ENCODE peak calls at places on chromosomes 13 and 19, in four cellular contexts. G is HepG2, P is caudate nucleus, X is K562. D is an unnamed sample.
A peak's percentile ranks its signal among the peaks of the same experiment; 100 is the strongest.

GRCh38 chr13:93689333-93689732 is 462.7 kb downstream of the GPC6 start:
- DNase-seq in P (no peak), G (no peak), X (no peak), D (no peak)

GRCh38 chr19:18612772-18613588 is at the start of gene TMEM59L:
- DNase-seq in P (peak; percentile 62), X (no peak), G (no peak), D (no peak)

GRCh38 chr13:80337011-80337688 is 3.8 kb downstream of the SPRY2 start:
- DNase-seq in P (no peak), X (no peak), G (no peak), D (peak; percentile 33)

GRCh38 chr13:87954116-87954515 is 282.9 kb downstream of the SLITRK5 start:
- DNase-seq in X (no peak), G (no peak), P (no peak), D (no peak)

GRCh38 chr19:9789066-9789465 is 20.5 kb upstream of the ZNF846 start:
- DNase-seq in G (no peak), P (no peak), X (peak; percentile 21), D (no peak)

GRCh38 chr13:65971541-65971940 is 1258.6 kb downstream of the PCDH9 start:
- DNase-seq in X (no peak), P (no peak), G (no peak), D (no peak)

GRCh38 chr13:40152145-40152544 is 496.7 kb downstream of the COG6 start:
- DNase-seq in P (no peak), G (no peak), X (peak; percentile 6), D (no peak)

GRCh38 chr13:52969373-52969772 is 59.2 kb upstream of the OLFM4 start:
- DNase-seq in P (no peak), X (no peak), G (no peak), D (peak; percentile 61)

GRCh38 chr13:76822691-76823267 is 63.4 kb downstream of the KCTD12 start:
- DNase-seq in P (no peak), X (no peak), G (no peak), D (no peak)

GRCh38 chr19:12159773-12160414 is 3.0 kb upstream of the ZNF136 start:
- DNase-seq in X (peak; percentile 31), G (no peak), P (no peak), D (peak; percentile 22)

GRCh38 chr19:33621811-33622504 is at the start of gene CHST8:
- DNase-seq in P (no peak), G (no peak), X (peak; percentile 62), D (peak; percentile 84)

GRCh38 chr19:47503823-47504145 is 11.1 kb downstream of the NAPA start:
- DNase-seq in P (no peak), X (no peak), G (no peak), D (no peak)

GRCh38 chr19:13172335-13173128 is 22.3 kb downstream of the IER2 start:
- DNase-seq in X (peak; percentile 67), G (no peak), P (no peak), D (peak; percentile 97)

GRCh38 chr19:10107254-10107653 is 1.1 kb downstream of the PPAN start:
- DNase-seq in P (no peak), G (no peak), X (no peak), D (no peak)

GRCh38 chr13:112658807-112659206 is 31.0 kb upstream of the ATP11A start:
- DNase-seq in X (no peak), P (no peak), G (no peak), D (no peak)

GRCh38 chr19:14091885-14092462 is 1.4 kb upstream of the SAMD1 start:
- DNase-seq in G (no peak), P (no peak), X (peak; percentile 56), D (peak; percentile 67)

GRCh38 chr19:45306040-45306439 is 16.6 kb downstream of the CKM start:
- DNase-seq in P (no peak), G (no peak), X (no peak), D (peak; percentile 53)

GRCh38 chr19:44530777-44531176 is 1.3 kb upstream of the CEACAM20 start:
- DNase-seq in P (no peak), X (no peak), G (no peak), D (no peak)

GRCh38 chr19:4378886-4379285 is 21.5 kb downstream of the SH3GL1 start:
- DNase-seq in G (no peak), P (no peak), X (no peak), D (no peak)

GRCh38 chr13:108220042-108220441 is 1.9 kb downstream of the ABHD13 start:
- DNase-seq in P (no peak), G (peak; percentile 9), X (no peak), D (no peak)

GRCh38 chr19:47723573-47723923 is 10.3 kb downstream of the EHD2 start:
- DNase-seq in P (no peak), G (peak; percentile 63), X (no peak), D (peak; percentile 57)

GRCh38 chr13:66410314-66410713 is 819.8 kb downstream of the PCDH9 start:
- DNase-seq in P (no peak), G (no peak), X (no peak), D (no peak)

GRCh38 chr13:32205426-32206096 is 109.6 kb downstream of the ZAR1L start:
- DNase-seq in P (no peak), X (no peak), G (no peak), D (peak; percentile 58)

GRCh38 chr13:30908416-30908980 is 2.4 kb downstream of the MEDAG start:
- DNase-seq in X (no peak), G (no peak), P (no peak), D (peak; percentile 53)

GRCh38 chr19:31023038-31023437 is 326.2 kb downstream of the TSHZ3 start:
- DNase-seq in G (no peak), X (no peak), P (no peak), D (no peak)

GRCh38 chr19:42113641-42114348 is 18.5 kb downstream of the POU2F2 start:
- DNase-seq in P (no peak), G (peak; percentile 33), X (no peak), D (peak; percentile 69)

GRCh38 chr19:11380653-11381534 is 3.2 kb downstream of the EPOR start:
- DNase-seq in X (peak; percentile 61), P (peak; percentile 91), G (peak; percentile 98), D (peak; percentile 96)

GRCh38 chr19:37778613-37779138 is 710 bp downstream of the ZNF573 start:
- DNase-seq in P (no peak), G (peak; percentile 18), X (peak; percentile 19), D (peak; percentile 24)

GRCh38 chr13:40139896-40140520 is 484.5 kb downstream of the COG6 start:
- DNase-seq in P (no peak), G (no peak), X (no peak), D (no peak)

GRCh38 chr19:34482380-34483250 is 1.1 kb downstream of the WTIP start:
- DNase-seq in G (no peak), X (no peak), P (no peak), D (peak; percentile 50)

GRCh38 chr13:52414963-52415362 is 9.0 kb upstream of the THSD1 start:
- DNase-seq in X (no peak), G (no peak), P (no peak), D (no peak)

GRCh38 chr19:39390460-39390758 is 497 bp downstream of the PAF1 start:
- DNase-seq in P (no peak), X (no peak), G (no peak), D (no peak)

GRCh38 chr13:27449081-27449603 is 1.2 kb downstream of the MTIF3 start:
- DNase-seq in G (no peak), X (no peak), P (no peak), D (peak; percentile 43)

GRCh38 chr19:48926909-48927308 is 6.6 kb upstream of the DHDH start:
- DNase-seq in G (no peak), X (peak; percentile 62), P (peak; percentile 42), D (no peak)

GRCh38 chr13:74093691-74094090 is 40.5 kb downstream of the KLF12 start:
- DNase-seq in P (no peak), X (no peak), G (no peak), D (no peak)

GRCh38 chr19:11005521-11005920 is 44.7 kb downstream of the SMARCA4 start:
- DNase-seq in G (no peak), X (no peak), P (no peak), D (no peak)

GRCh38 chr13:51807041-51807440 is 3.1 kb upstream of the DHRS12 start:
- DNase-seq in G (no peak), P (no peak), X (no peak), D (no peak)

GRCh38 chr13:26502826-26503225 is 54.7 kb upstream of the WASF3 start:
- DNase-seq in G (no peak), P (no peak), X (no peak), D (no peak)

GRCh38 chr19:409006-409514 is at the start of gene C2CD4C:
- DNase-seq in X (peak; percentile 68), P (no peak), G (no peak), D (no peak)

GRCh38 chr19:49442793-49443365 is 1.6 kb upstream of the SLC17A7 start:
- DNase-seq in G (peak; percentile 86), X (peak; percentile 91), P (peak; percentile 12), D (peak; percentile 99)

GRCh38 chr13:33284016-33284415 is 1.5 kb downstream of the STARD13 start:
- DNase-seq in X (no peak), G (no peak), P (no peak), D (no peak)
- H3K27ac ChIP-seq in X (no peak overlapping the region), G (peak overlapping the region; percentile 85), P (peak overlapping the region; percentile 2), D (no peak overlapping the region)

GRCh38 chr19:1745589-1746031 is 7.7 kb upstream of the ONECUT3 start:
- DNase-seq in P (no peak), X (no peak), G (no peak), D (no peak)
- H3K27ac ChIP-seq in P (no peak overlapping the region), X (peak overlapping the region; percentile 6), G (no peak overlapping the region), D (no peak overlapping the region)

GRCh38 chr13:113879017-113879416 is 15.1 kb upstream of the GAS6 start:
- DNase-seq in G (no peak), X (no peak), P (no peak), D (no peak)
- H3K27ac ChIP-seq in G (no peak overlapping the region), X (no peak overlapping the region), P (no peak overlapping the region), D (peak overlapping the region; percentile 40)

DNA sequence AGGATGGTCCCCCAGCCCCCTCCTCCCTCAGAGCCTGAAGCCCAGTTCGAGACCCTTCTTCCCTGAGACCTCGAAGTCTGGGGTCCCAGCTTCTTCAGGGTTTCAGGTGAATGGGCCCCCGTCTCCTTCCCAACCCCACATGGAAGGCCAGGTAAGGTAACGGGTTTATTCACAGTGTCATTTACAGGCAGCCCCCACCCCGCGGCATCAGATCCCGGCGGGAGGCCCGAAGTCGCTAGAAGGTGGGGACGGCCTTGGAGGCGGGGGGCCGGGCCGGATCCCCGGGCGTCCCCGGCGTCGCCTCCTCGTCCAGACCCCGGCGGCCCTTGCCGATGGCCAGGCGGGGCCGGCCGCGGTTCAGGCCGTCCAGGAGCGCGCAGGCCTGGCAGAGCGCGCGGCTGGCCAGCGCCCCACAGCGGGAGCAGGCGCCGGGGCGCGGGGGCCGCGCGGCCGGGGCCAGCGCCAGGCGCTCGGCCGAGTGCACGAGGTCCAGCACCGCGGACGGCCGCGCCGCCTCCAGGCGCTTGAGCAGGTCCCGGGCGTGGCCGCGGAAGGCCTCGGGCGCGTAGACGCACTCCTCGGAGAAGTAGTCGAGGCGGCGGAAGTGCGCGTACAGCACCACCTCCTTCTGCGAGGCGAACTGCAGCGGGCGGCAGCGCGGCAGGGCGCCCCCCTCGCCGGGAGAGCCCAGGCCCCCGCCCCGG is 9.7 kb downstream of the CTU1 start:
- DNase-seq in G (no peak), X (no peak), P (no peak), D (no peak)
- H3K27ac ChIP-seq in G (no peak overlapping the region), X (no peak overlapping the region), P (no peak overlapping the region), D (no peak overlapping the region)